ENCODE peak calls at places on chromosomes 11 and 22, in five cellular contexts. O is uterus; Z is CD8-positive, alpha-beta T cell; P is Panc1; W is colonic mucosa. E is an unnamed sample.

GRCh38 chr11:104956528-104956927 is 11.8 kb downstream of the CASP4 start:
- DNase-seq in O (no peak), Z (no peak), P (no peak), W (no peak), E (no peak)

GRCh38 chr11:7964873-7965272 is 374 bp downstream of the NLRP10 start:
- DNase-seq in O (no peak), Z (no peak), P (no peak), W (no peak), E (peak; percentile 59)

GRCh38 chr22:27668828-27669797 is 132.4 kb downstream of the MN1 start:
- DNase-seq in O (no peak), Z (no peak), P (no peak), W (peak; percentile 38), E (no peak)

GRCh38 chr22:23518381-23519187 is 61.5 kb downstream of the IGLL1 start:
- DNase-seq in O (no peak), Z (no peak), P (no peak), W (peak; percentile 65), E (no peak)

GRCh38 chr11:26322335-26323067 is 9.4 kb upstream of the ANO3 start:
- DNase-seq in O (no peak), Z (no peak), P (no peak), W (no peak), E (no peak)

GRCh38 chr11:8251767-8252295 is 11.8 kb downstream of the LMO1 start:
- DNase-seq in O (no peak), Z (no peak), P (no peak), W (no peak), E (no peak)

GRCh38 chr11:7977251-7977917 is 9.8 kb upstream of the EIF3F start:
- DNase-seq in O (no peak), Z (no peak), P (peak; percentile 78), W (no peak), E (peak; percentile 77)

GRCh38 chr11:75236062-75236461 is 4.5 kb upstream of the TPBGL start:
- DNase-seq in O (no peak), Z (no peak), P (no peak), W (no peak), E (no peak)

GRCh38 chr11:37504925-37505324 is 906.9 kb upstream of the RAG2 start:
- DNase-seq in O (no peak), Z (no peak), P (no peak), W (no peak), E (peak; percentile 74)

GRCh38 chr11:72406536-72407507 is 27.5 kb downstream of the CLPB start:
- DNase-seq in O (no peak), Z (no peak), P (no peak), W (no peak), E (no peak)

GRCh38 chr11:1401656-1402221 is 12.0 kb downstream of the BRSK2 start:
- DNase-seq in O (peak; percentile 56), Z (peak; percentile 47), P (no peak), W (peak; percentile 66), E (peak; percentile 20)

GRCh38 chr11:104380358-104380757 is 216.4 kb upstream of the PDGFD start:
- DNase-seq in O (no peak), Z (no peak), P (no peak), W (no peak), E (no peak)

GRCh38 chr11:34299284-34299961 is 58.4 kb downstream of the ABTB2 start:
- DNase-seq in O (no peak), Z (no peak), P (no peak), W (no peak), E (no peak)

GRCh38 chr22:41429232-41429945 is 17.2 kb downstream of the TOB2 start:
- DNase-seq in O (no peak), Z (no peak), P (no peak), W (no peak), E (no peak)

GRCh38 chr11:833114-833791 is 501 bp downstream of the CD151 start:
- DNase-seq in O (peak; percentile 65), Z (peak; percentile 39), P (no peak), W (peak; percentile 63), E (no peak)

GRCh38 chr22:32828150-32828549 is 26.6 kb downstream of the TIMP3 start:
- DNase-seq in O (no peak), Z (no peak), P (no peak), W (no peak), E (no peak)

GRCh38 chr22:31085493-31085824 is 4.3 kb downstream of the SMTN start:
- DNase-seq in O (no peak), Z (no peak), P (no peak), W (peak; percentile 38), E (no peak)

GRCh38 chr11:31808721-31809542 is 2.2 kb downstream of the PAX6 start:
- DNase-seq in O (no peak), Z (no peak), P (no peak), W (no peak), E (no peak)

GRCh38 chr22:20248461-20248959 is 19.6 kb downstream of the RTN4R start:
- DNase-seq in O (no peak), Z (no peak), P (no peak), W (no peak), E (no peak)

GRCh38 chr11:11636671-11637070 is 14.9 kb upstream of the GALNT18 start:
- DNase-seq in O (no peak), Z (no peak), P (no peak), W (no peak), E (no peak)

GRCh38 chr22:17243524-17243923 is 24.3 kb upstream of the ADA2 start:
- DNase-seq in O (no peak), Z (no peak), P (no peak), W (no peak), E (no peak)

GRCh38 chr11:72105888-72106287 is at the start of gene TOMT:
- DNase-seq in O (no peak), Z (no peak), P (no peak), W (no peak), E (no peak)

GRCh38 chr11:34787899-34788298 is 128.3 kb downstream of the APIP start:
- DNase-seq in O (no peak), Z (no peak), P (no peak), W (no peak), E (no peak)

GRCh38 chr11:99841885-99842284 is 821.1 kb downstream of the CNTN5 start:
- DNase-seq in O (no peak), Z (no peak), P (no peak), W (no peak), E (no peak)

GRCh38 chr22:38298312-38299000 is 18.8 kb downstream of the CSNK1E start:
- DNase-seq in O (no peak), Z (peak; percentile 43), P (no peak), W (no peak), E (no peak)

GRCh38 chr11:12508151-12508740 is 130.9 kb downstream of the PARVA start:
- DNase-seq in O (peak; percentile 37), Z (no peak), P (no peak), W (no peak), E (no peak)

GRCh38 chr11:95898782-95899181 is 25.1 kb downstream of the MTMR2 start:
- DNase-seq in O (no peak), Z (no peak), P (no peak), W (no peak), E (no peak)

GRCh38 chr11:128519353-128519752 is 68.0 kb downstream of the ETS1 start:
- DNase-seq in O (no peak), Z (no peak), P (no peak), W (no peak), E (no peak)

GRCh38 chr22:30193031-30193794 is 53.3 kb downstream of the LIF start:
- DNase-seq in O (no peak), Z (no peak), P (no peak), W (peak; percentile 9), E (no peak)

GRCh38 chr11:125333354-125334077 is 162.5 kb downstream of the FEZ1 start:
- DNase-seq in O (no peak), Z (no peak), P (no peak), W (no peak), E (no peak)

GRCh38 chr11:69260622-69261021 is 33.3 kb upstream of the MYEOV start:
- DNase-seq in O (no peak), Z (no peak), P (no peak), W (no peak), E (no peak)

GRCh38 chr11:57597461-57597892 is at the start of gene SERPING1:
- DNase-seq in O (peak; percentile 84), Z (no peak), P (no peak), W (peak; percentile 48), E (no peak)

GRCh38 chr11:118892515-118892914 is 8.8 kb downstream of the CXCR5 start:
- DNase-seq in O (no peak), Z (peak; percentile 69), P (no peak), W (no peak), E (no peak)

GRCh38 chr11:62732830-62733229 is 4.5 kb downstream of the TTC9C start:
- DNase-seq in O (no peak), Z (no peak), P (no peak), W (no peak), E (no peak)

GRCh38 chr11:63017306-63017974 is 1.8 kb upstream of the SLC22A8 start:
- DNase-seq in O (no peak), Z (no peak), P (no peak), W (no peak), E (no peak)

DNA sequence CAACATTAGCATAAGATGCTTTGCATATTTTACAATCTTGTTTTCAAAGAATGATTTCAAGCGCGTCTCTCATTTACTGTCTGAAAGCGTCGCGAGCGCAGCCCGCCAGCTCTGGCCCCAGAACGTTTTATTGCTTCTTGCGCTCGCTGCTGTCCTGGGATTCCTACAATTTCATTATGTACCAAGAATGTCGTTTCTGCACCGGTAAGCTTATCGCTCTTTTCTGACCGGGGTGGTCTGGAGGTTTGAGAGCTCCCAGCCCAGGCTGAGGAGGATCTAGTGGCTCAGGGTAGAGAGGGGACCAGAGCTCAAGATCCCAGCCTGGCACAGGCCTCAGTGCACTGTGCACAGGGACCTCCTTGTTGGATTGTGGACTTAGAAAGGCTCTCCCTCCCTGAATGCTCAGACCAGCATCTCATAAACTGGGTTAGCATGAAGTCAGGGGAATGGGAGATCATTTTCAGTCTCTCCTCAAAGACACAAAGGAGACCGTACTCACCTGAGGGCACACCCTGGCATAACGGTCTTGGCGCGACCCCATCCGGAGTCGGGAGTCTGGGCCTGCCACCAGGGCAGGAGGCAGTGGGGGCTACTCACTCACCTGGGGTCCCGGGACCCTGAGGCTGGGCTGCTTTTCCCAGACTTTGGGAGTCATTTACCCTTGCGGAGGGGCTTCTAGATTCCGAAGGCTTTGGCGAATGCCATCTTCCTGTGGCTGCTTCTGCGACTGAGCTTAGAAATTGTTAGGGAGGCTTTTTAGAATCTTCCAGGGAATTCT is 817.4 kb downstream of the BRD1 start:
- DNase-seq in O (no peak), Z (no peak), P (no peak), W (peak; percentile 6), E (no peak)
- H3K9me3 ChIP-seq in O (no peaks in the 10 kb centered on the region), Z (no peaks in the 10 kb centered on the region), P (no peaks in the 10 kb centered on the region), W (no peaks in the 10 kb centered on the region), E (peaks cover 94% of the 10 kb centered on the region)

GRCh38 chr11:36069576-36070214 is 125.8 kb downstream of the LDLRAD3 start:
- DNase-seq in O (no peak), Z (no peak), P (no peak), W (no peak), E (no peak)
- TF ChIP-seq CTCF in O (no peak), Z (no peak), P (peak; percentile 44), W (no peak), E (no peak)

GRCh38 chr11:102724904-102725515 is at the start of gene MMP8:
- DNase-seq in O (no peak), Z (no peak), P (no peak), W (no peak), E (no peak)
- H3K27me3 ChIP-seq in O (no peaks in the 10 kb centered on the region), Z (no peaks in the 10 kb centered on the region), P (no peaks in the 10 kb centered on the region), W (no peaks in the 10 kb centered on the region), E (no peaks in the 10 kb centered on the region)

GRCh38 chr11:28250192-28250591 is 142.0 kb downstream of the METTL15 start:
- DNase-seq in O (no peak), Z (no peak), P (no peak), W (no peak), E (no peak)
- H3K9me3 ChIP-seq in O (no peaks in the 10 kb centered on the region), Z (no peaks in the 10 kb centered on the region), P (no peaks in the 10 kb centered on the region), W (no peaks in the 10 kb centered on the region), E (no peaks in the 10 kb centered on the region)

E was measured in AG04450.